ENCODE peak calls at places on chromosome 18, in six cellular contexts. One of them, this sample, is unnamed. For H3K4me1, the result is how much of the 10 kb centered on the place peaks cover.

GRCh38 chr18:2692508-2692907 is 37.0 kb downstream of the SMCHD1 start:
- DNase-seq in ovary: no peak
- DNase-seq in heart left ventricle: no peak
- DNase-seq in neuronal stem cell: no peak
- DNase-seq in tibial artery: no peak
- DNase-seq in upper lobe of right lung: no peak
- DNase-seq in this sample: no peak

GRCh38 chr18:39841133-39842041 is 2113.6 kb upstream of the PIK3C3 start:
- DNase-seq in ovary: peak
- DNase-seq in heart left ventricle: peak
- DNase-seq in neuronal stem cell: peak
- DNase-seq in tibial artery: no peak
- DNase-seq in upper lobe of right lung: peak
- DNase-seq in this sample: peak

GRCh38 chr18:12657849-12658829 is at the start of gene SPIRE1:
- DNase-seq in ovary: peak
- DNase-seq in heart left ventricle: peak
- DNase-seq in neuronal stem cell: peak
- DNase-seq in tibial artery: peak
- DNase-seq in upper lobe of right lung: peak
- DNase-seq in this sample: peak

GRCh38 chr18:39318462-39318861 is 1752.9 kb upstream of the CELF4 start:
- DNase-seq in ovary: no peak
- DNase-seq in heart left ventricle: no peak
- DNase-seq in neuronal stem cell: no peak
- DNase-seq in tibial artery: no peak
- DNase-seq in upper lobe of right lung: no peak
- DNase-seq in this sample: no peak

GRCh38 chr18:58136865-58137264 is 92.8 kb downstream of the NEDD4L start:
- DNase-seq in ovary: no peak
- DNase-seq in heart left ventricle: no peak
- DNase-seq in neuronal stem cell: no peak
- DNase-seq in tibial artery: no peak
- DNase-seq in upper lobe of right lung: no peak
- DNase-seq in this sample: no peak

GRCh38 chr18:79815657-79816056 is 17.9 kb downstream of the KCNG2 start:
- DNase-seq in ovary: no peak
- DNase-seq in heart left ventricle: no peak
- DNase-seq in neuronal stem cell: no peak
- DNase-seq in tibial artery: no peak
- DNase-seq in upper lobe of right lung: no peak
- DNase-seq in this sample: no peak

GRCh38 chr18:6004119-6004518 is 108.8 kb upstream of the TMEM200C start:
- DNase-seq in ovary: no peak
- DNase-seq in heart left ventricle: no peak
- DNase-seq in neuronal stem cell: no peak
- DNase-seq in tibial artery: no peak
- DNase-seq in upper lobe of right lung: no peak
- DNase-seq in this sample: no peak

GRCh38 chr18:79610461-79611039 is 69.1 kb upstream of the CTDP1 start:
- DNase-seq in ovary: peak
- DNase-seq in heart left ventricle: peak
- DNase-seq in neuronal stem cell: no peak
- DNase-seq in tibial artery: no peak
- DNase-seq in upper lobe of right lung: peak
- DNase-seq in this sample: peak

GRCh38 chr18:68177807-68178702 is 536.9 kb downstream of the TMX3 start:
- DNase-seq in ovary: no peak
- DNase-seq in heart left ventricle: no peak
- DNase-seq in neuronal stem cell: no peak
- DNase-seq in tibial artery: no peak
- DNase-seq in upper lobe of right lung: no peak
- DNase-seq in this sample: no peak

GRCh38 chr18:79540914-79541301 is 138.7 kb upstream of the CTDP1 start:
- DNase-seq in ovary: peak
- DNase-seq in heart left ventricle: no peak
- DNase-seq in neuronal stem cell: no peak
- DNase-seq in tibial artery: peak
- DNase-seq in upper lobe of right lung: no peak
- DNase-seq in this sample: no peak

GRCh38 chr18:40752336-40752735 is 1202.7 kb upstream of the PIK3C3 start:
- DNase-seq in ovary: no peak
- DNase-seq in heart left ventricle: no peak
- DNase-seq in neuronal stem cell: no peak
- DNase-seq in tibial artery: no peak
- DNase-seq in upper lobe of right lung: no peak
- DNase-seq in this sample: no peak

GRCh38 chr18:32549248-32549842 is 78.7 kb upstream of the GAREM1 start:
- DNase-seq in ovary: peak
- DNase-seq in heart left ventricle: no peak
- DNase-seq in neuronal stem cell: peak
- DNase-seq in tibial artery: no peak
- DNase-seq in upper lobe of right lung: no peak
- DNase-seq in this sample: peak

GRCh38 chr18:13890962-13891361 is 24.4 kb downstream of the MC2R start:
- DNase-seq in ovary: no peak
- DNase-seq in heart left ventricle: no peak
- DNase-seq in neuronal stem cell: no peak
- DNase-seq in tibial artery: no peak
- DNase-seq in upper lobe of right lung: no peak
- DNase-seq in this sample: no peak

GRCh38 chr18:27844416-27844792 is 332.5 kb downstream of the CDH2 start:
- DNase-seq in ovary: no peak
- DNase-seq in heart left ventricle: no peak
- DNase-seq in neuronal stem cell: no peak
- DNase-seq in tibial artery: no peak
- DNase-seq in upper lobe of right lung: no peak
- DNase-seq in this sample: no peak

GRCh38 chr18:48765053-48765452 is 185.7 kb downstream of the SMAD7 start:
- DNase-seq in ovary: no peak
- DNase-seq in heart left ventricle: no peak
- DNase-seq in neuronal stem cell: no peak
- DNase-seq in tibial artery: no peak
- DNase-seq in upper lobe of right lung: no peak
- DNase-seq in this sample: no peak

GRCh38 chr18:48764452-48764851 is 186.3 kb downstream of the SMAD7 start:
- DNase-seq in ovary: no peak
- DNase-seq in heart left ventricle: no peak
- DNase-seq in neuronal stem cell: no peak
- DNase-seq in tibial artery: no peak
- DNase-seq in upper lobe of right lung: no peak
- DNase-seq in this sample: no peak

GRCh38 chr18:48766025-48766424 is 184.7 kb downstream of the SMAD7 start:
- DNase-seq in ovary: no peak
- DNase-seq in heart left ventricle: no peak
- DNase-seq in neuronal stem cell: no peak
- DNase-seq in tibial artery: no peak
- DNase-seq in upper lobe of right lung: no peak
- DNase-seq in this sample: no peak

GRCh38 chr18:48767090-48767670 is 183.6 kb downstream of the SMAD7 start:
- DNase-seq in ovary: no peak
- DNase-seq in heart left ventricle: peak
- DNase-seq in neuronal stem cell: no peak
- DNase-seq in tibial artery: no peak
- DNase-seq in upper lobe of right lung: no peak
- DNase-seq in this sample: no peak

GRCh38 chr18:48766487-48766886 is 184.3 kb downstream of the SMAD7 start:
- DNase-seq in ovary: no peak
- DNase-seq in heart left ventricle: no peak
- DNase-seq in neuronal stem cell: no peak
- DNase-seq in tibial artery: no peak
- DNase-seq in upper lobe of right lung: no peak
- DNase-seq in this sample: no peak
- H3K27ac ChIP-seq in ovary: no peak
- H3K27ac ChIP-seq in heart left ventricle: peak
- H3K27ac ChIP-seq in neuronal stem cell: no peak
- H3K27ac ChIP-seq in tibial artery: peak
- H3K27ac ChIP-seq in upper lobe of right lung: peak
- H3K27ac ChIP-seq in this sample: no peak

GRCh38 chr18:21262979-21263378 is 20.9 kb downstream of the GREB1L start:
- DNase-seq in ovary: no peak
- DNase-seq in heart left ventricle: no peak
- DNase-seq in neuronal stem cell: peak
- DNase-seq in tibial artery: no peak
- DNase-seq in upper lobe of right lung: no peak
- DNase-seq in this sample: no peak
- H3K4me1 ChIP-seq in ovary: under half
- H3K4me1 ChIP-seq in heart left ventricle: under half
- H3K4me1 ChIP-seq in neuronal stem cell: half or more
- H3K4me1 ChIP-seq in tibial artery: under half
- H3K4me1 ChIP-seq in upper lobe of right lung: under half
- H3K4me1 ChIP-seq in this sample: under half

DNA sequence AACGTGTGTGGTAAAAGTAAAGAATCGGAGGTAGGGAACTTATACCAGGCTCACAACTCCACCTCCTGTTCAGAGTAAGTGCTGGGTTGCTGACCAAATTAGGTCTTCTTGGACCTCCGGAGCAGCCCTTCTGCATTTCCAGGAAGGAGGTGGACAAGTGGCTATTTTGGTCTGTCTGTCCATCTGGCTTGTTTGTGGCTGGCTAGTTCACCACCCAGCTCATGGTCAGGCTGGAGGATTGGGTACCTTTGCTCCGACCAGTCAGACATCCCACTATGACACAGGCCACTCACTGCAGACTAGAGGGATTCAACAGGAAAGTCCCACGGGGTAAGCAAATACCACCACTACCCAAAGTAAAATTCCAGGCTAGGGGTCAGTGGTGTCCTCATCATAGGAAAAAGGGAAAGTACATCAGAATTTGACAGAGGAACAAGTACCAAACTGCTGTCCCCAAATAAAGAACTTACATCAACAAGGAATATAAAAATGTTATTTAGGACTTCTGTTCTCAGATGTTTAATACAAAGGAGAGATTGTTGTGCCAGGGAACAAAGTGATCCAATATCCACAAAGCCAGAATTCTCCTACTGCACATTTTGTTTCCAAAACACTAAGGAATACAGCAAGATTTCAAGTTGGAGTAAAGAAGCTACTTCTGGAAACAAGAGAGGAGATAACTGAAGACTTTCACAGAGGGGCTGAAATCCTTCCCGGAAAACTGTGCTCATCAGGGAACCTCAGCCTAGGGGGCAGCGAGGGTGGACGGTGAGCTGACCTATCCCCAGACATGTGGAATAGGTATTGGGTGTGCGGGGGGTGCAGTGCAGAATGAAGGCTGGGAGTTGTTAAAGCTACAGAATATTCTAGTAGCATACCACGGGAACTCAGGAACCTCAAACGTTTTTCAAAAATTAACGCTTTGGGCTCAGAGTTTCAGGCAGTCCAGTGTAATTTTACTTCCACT is 56.9 kb downstream of the BCL2 start:
- DNase-seq in ovary: no peak
- DNase-seq in heart left ventricle: peak
- DNase-seq in neuronal stem cell: no peak
- DNase-seq in tibial artery: peak
- DNase-seq in upper lobe of right lung: no peak
- DNase-seq in this sample: no peak
- H3K4me3 ChIP-seq in ovary: no peak
- H3K4me3 ChIP-seq in heart left ventricle: no peak
- H3K4me3 ChIP-seq in neuronal stem cell: no peak
- H3K4me3 ChIP-seq in tibial artery: peak
- H3K4me3 ChIP-seq in upper lobe of right lung: no peak
- H3K4me3 ChIP-seq in this sample: no peak

GRCh38 chr18:71809711-71810110 is 734.4 kb downstream of the CBLN2 start:
- DNase-seq in ovary: no peak
- DNase-seq in heart left ventricle: no peak
- DNase-seq in neuronal stem cell: no peak
- DNase-seq in tibial artery: no peak
- DNase-seq in upper lobe of right lung: no peak
- DNase-seq in this sample: no peak

GRCh38 chr18:71815305-71815704 is 728.8 kb downstream of the CBLN2 start:
- DNase-seq in ovary: no peak
- DNase-seq in heart left ventricle: no peak
- DNase-seq in neuronal stem cell: no peak
- DNase-seq in tibial artery: no peak
- DNase-seq in upper lobe of right lung: no peak
- DNase-seq in this sample: no peak
- H3K27ac ChIP-seq in ovary: no peak
- H3K27ac ChIP-seq in heart left ventricle: no peak
- H3K27ac ChIP-seq in neuronal stem cell: no peak
- H3K27ac ChIP-seq in tibial artery: no peak
- H3K27ac ChIP-seq in upper lobe of right lung: no peak
- H3K27ac ChIP-seq in this sample: no peak

DNA sequence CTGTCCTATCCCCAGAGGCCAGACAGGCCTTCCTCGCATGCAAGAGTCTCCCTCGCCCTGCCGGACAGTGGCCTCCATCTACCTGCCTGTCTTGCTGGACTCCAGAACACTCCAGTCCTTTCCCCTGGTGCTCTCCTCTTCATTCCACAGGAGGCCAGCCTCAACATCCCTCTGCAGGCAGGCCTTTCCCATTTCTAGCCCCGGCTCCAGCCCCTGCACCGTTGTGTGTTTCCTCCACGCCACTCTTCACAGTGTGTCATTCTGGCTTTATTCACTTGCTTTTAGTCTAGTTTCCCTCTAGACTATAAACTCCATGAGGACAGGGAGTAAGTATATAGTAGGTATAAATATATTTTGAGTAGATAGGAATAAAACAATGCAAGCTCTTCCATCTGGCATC is 81.2 kb downstream of the LOXHD1 start:
- DNase-seq in ovary: no peak
- DNase-seq in heart left ventricle: no peak
- DNase-seq in neuronal stem cell: no peak
- DNase-seq in tibial artery: no peak
- DNase-seq in upper lobe of right lung: no peak
- DNase-seq in this sample: no peak
- H3K4me1 ChIP-seq in ovary: under half
- H3K4me1 ChIP-seq in heart left ventricle: under half
- H3K4me1 ChIP-seq in neuronal stem cell: under half
- H3K4me1 ChIP-seq in tibial artery: under half
- H3K4me1 ChIP-seq in upper lobe of right lung: under half
- H3K4me1 ChIP-seq in this sample: under half

GRCh38 chr18:49565101-49565500 is 3.2 kb downstream of the LIPG start:
- DNase-seq in ovary: no peak
- DNase-seq in heart left ventricle: no peak
- DNase-seq in neuronal stem cell: no peak
- DNase-seq in tibial artery: no peak
- DNase-seq in upper lobe of right lung: no peak
- DNase-seq in this sample: no peak
- H3K4me3 ChIP-seq in ovary: no peak
- H3K4me3 ChIP-seq in heart left ventricle: no peak
- H3K4me3 ChIP-seq in neuronal stem cell: no peak
- H3K4me3 ChIP-seq in tibial artery: no peak
- H3K4me3 ChIP-seq in upper lobe of right lung: no peak
- H3K4me3 ChIP-seq in this sample: no peak

DNA sequence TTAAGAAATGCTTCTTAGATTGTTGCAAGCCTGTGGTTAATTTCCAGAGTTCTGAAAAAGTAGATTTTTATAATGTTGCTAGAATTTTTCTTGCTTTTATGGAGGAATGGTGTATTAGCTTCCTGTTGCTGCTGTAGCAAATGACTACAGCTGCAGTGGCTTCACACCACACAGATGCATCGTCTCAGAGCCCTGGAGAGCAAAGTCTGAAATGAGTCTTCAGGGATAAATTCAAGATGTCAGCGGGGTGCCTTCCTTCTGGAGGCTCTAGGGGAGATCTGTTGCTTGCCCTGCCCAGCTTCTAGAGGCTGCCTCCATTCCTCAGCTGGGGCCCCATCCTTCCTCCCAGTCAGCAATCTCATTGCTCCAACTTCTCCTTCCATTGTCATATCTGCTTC is 187.8 kb downstream of the ZNF516 start:
- DNase-seq in ovary: no peak
- DNase-seq in heart left ventricle: no peak
- DNase-seq in neuronal stem cell: no peak
- DNase-seq in tibial artery: no peak
- DNase-seq in upper lobe of right lung: no peak
- DNase-seq in this sample: no peak
- H3K27ac ChIP-seq in ovary: no peak
- H3K27ac ChIP-seq in heart left ventricle: no peak
- H3K27ac ChIP-seq in neuronal stem cell: no peak
- H3K27ac ChIP-seq in tibial artery: no peak
- H3K27ac ChIP-seq in upper lobe of right lung: no peak
- H3K27ac ChIP-seq in this sample: no peak

GRCh38 chr18:9802175-9802747 is 83.5 kb upstream of the TXNDC2 start:
- DNase-seq in ovary: no peak
- DNase-seq in heart left ventricle: no peak
- DNase-seq in neuronal stem cell: no peak
- DNase-seq in tibial artery: no peak
- DNase-seq in upper lobe of right lung: no peak
- DNase-seq in this sample: no peak
- H3K4me1 ChIP-seq in ovary: under half
- H3K4me1 ChIP-seq in heart left ventricle: under half
- H3K4me1 ChIP-seq in neuronal stem cell: under half
- H3K4me1 ChIP-seq in tibial artery: under half
- H3K4me1 ChIP-seq in upper lobe of right lung: under half
- H3K4me1 ChIP-seq in this sample: under half